ENCODE peak calls at places on chromosomes 7 and 10, in five cellular contexts. U, X, E, P and N are unnamed samples.

GRCh38 chr7:3043544-3044395 is at the start of gene CARD11:
- DNase-seq in U (no peak), X (peak; percentile 74), E (peak; percentile 20), P (no peak), N (peak; percentile 22)

GRCh38 chr10:89759531-89759930 is 58.1 kb downstream of the KIF20B start:
- DNase-seq in U (no peak), X (no peak), E (no peak), P (no peak), N (no peak)

GRCh38 chr7:26865094-26865388 is 651 bp upstream of the SKAP2 start:
- DNase-seq in U (peak; percentile 87), X (no peak), E (no peak), P (peak; percentile 77), N (no peak)

GRCh38 chr10:48683893-48684292 is 780 bp upstream of the WDFY4 start:
- DNase-seq in U (no peak), X (no peak), E (no peak), P (no peak), N (peak; percentile 0)

GRCh38 chr7:19122018-19122588 is 4.7 kb upstream of the TWIST1 start:
- DNase-seq in U (no peak), X (no peak), E (peak; percentile 77), P (peak; percentile 69), N (peak; percentile 31)

GRCh38 chr7:158444501-158445420 is 142.9 kb downstream of the PTPRN2 start:
- DNase-seq in U (no peak), X (no peak), E (no peak), P (no peak), N (no peak)

GRCh38 chr10:104784452-104784851 is 143.4 kb downstream of the SORCS3 start:
- DNase-seq in U (no peak), X (no peak), E (no peak), P (no peak), N (no peak)

GRCh38 chr7:108034586-108034985 is 31.6 kb upstream of the LAMB1 start:
- DNase-seq in U (no peak), X (no peak), E (no peak), P (no peak), N (no peak)

GRCh38 chr7:336810-337566 is 47.0 kb downstream of the FOXL3 start:
- DNase-seq in U (peak; percentile 59), X (no peak), E (no peak), P (no peak), N (no peak)

GRCh38 chr10:72248477-72249151 is 25.1 kb upstream of the DDIT4 start:
- DNase-seq in U (peak; percentile 89), X (peak; percentile 81), E (peak; percentile 84), P (no peak), N (no peak)

GRCh38 chr10:83222832-83223742 is 916.2 kb upstream of the GHITM start:
- DNase-seq in U (no peak), X (no peak), E (no peak), P (peak; percentile 49), N (no peak)

GRCh38 chr7:77657427-77658331 is 38.6 kb upstream of the RSBN1L start:
- DNase-seq in U (no peak), X (peak; percentile 51), E (peak; percentile 72), P (peak; percentile 37), N (peak; percentile 45)

GRCh38 chr10:536371-536925 is 153.0 kb downstream of the DIP2C start:
- DNase-seq in U (no peak), X (no peak), E (no peak), P (no peak), N (peak; percentile 27)

GRCh38 chr10:112195224-112195623 is 11.7 kb upstream of the GPAM start:
- DNase-seq in U (no peak), X (no peak), E (no peak), P (no peak), N (no peak)

GRCh38 chr10:100346351-100346764 is 675 bp upstream of the SCD start:
- DNase-seq in U (peak; percentile 77), X (peak; percentile 84), E (peak; percentile 74), P (peak; percentile 94), N (no peak)

GRCh38 chr7:99949645-99950228 is 20.3 kb upstream of the GJC3 start:
- DNase-seq in U (no peak), X (no peak), E (peak; percentile 38), P (no peak), N (peak; percentile 0)

GRCh38 chr10:62356447-62356846 is 17.7 kb upstream of the ZNF365 start:
- DNase-seq in U (no peak), X (no peak), E (no peak), P (no peak), N (no peak)

GRCh38 chr7:157826566-157826965 is 489.8 kb downstream of the DNAJB6 start:
- DNase-seq in U (no peak), X (no peak), E (no peak), P (no peak), N (no peak)